ENCODE peak calls at places on chromosomes 5 and 9, in six cellular contexts. B, N, Z, M, J and F are unnamed samples.

GRCh38 chr5:158832096-158832495 is 267.6 kb downstream of the EBF1 start:
- DNase-seq in N (no peak), B (peak; percentile 86), M (no peak), Z (no peak), J (no peak), F (peak; percentile 80)

GRCh38 chr5:14305045-14305444 is 161.9 kb downstream of the TRIO start:
- DNase-seq in Z (no peak), J (no peak), N (no peak), B (peak; percentile 22), M (no peak), F (peak; percentile 92)

GRCh38 chr9:129177443-129177790 is 644 bp downstream of the IER5L start:
- DNase-seq in J (peak; percentile 77), Z (peak; percentile 40), B (no peak), N (no peak), M (no peak), F (peak; percentile 68)

GRCh38 chr5:60724126-60724525 is 24.2 kb upstream of the DEPDC1B start:
- DNase-seq in Z (no peak), N (no peak), B (no peak), J (no peak), M (no peak), F (no peak)

GRCh38 chr9:71795097-71795807 is 26.9 kb upstream of the CEMIP2 start:
- DNase-seq in N (no peak), B (no peak), J (no peak), Z (peak; percentile 63), M (no peak), F (no peak)

GRCh38 chr9:21311888-21312287 is 6.8 kb upstream of the IFNA5 start:
- DNase-seq in Z (no peak), M (no peak), N (no peak), B (no peak), J (no peak), F (no peak)

GRCh38 chr5:39584921-39585320 is 160.1 kb upstream of the DAB2 start:
- DNase-seq in M (no peak), N (no peak), J (no peak), B (no peak), Z (no peak), F (peak; percentile 54)

GRCh38 chr9:81894891-81895290 is 33.3 kb upstream of the SPATA31D4 start:
- DNase-seq in J (no peak), B (no peak), M (no peak), N (no peak), Z (no peak), F (no peak)

GRCh38 chr5:55905251-55905650 is 54.1 kb downstream of the IL31RA start:
- DNase-seq in J (no peak), N (no peak), B (no peak), Z (no peak), M (no peak), F (no peak)

GRCh38 chr5:78245126-78245525 is 49.4 kb downstream of the AP3B1 start:
- DNase-seq in N (peak; percentile 17), M (no peak), J (no peak), B (no peak), Z (no peak), F (no peak)

GRCh38 chr5:28707706-28708105 is 1669.3 kb upstream of the CDH9 start:
- DNase-seq in Z (no peak), M (no peak), J (no peak), B (no peak), N (no peak), F (no peak)

GRCh38 chr5:159874308-159874707 is 42.0 kb upstream of the ADRA1B start:
- DNase-seq in N (no peak), B (peak; percentile 59), Z (no peak), M (no peak), J (no peak), F (peak; percentile 75)

DNA sequence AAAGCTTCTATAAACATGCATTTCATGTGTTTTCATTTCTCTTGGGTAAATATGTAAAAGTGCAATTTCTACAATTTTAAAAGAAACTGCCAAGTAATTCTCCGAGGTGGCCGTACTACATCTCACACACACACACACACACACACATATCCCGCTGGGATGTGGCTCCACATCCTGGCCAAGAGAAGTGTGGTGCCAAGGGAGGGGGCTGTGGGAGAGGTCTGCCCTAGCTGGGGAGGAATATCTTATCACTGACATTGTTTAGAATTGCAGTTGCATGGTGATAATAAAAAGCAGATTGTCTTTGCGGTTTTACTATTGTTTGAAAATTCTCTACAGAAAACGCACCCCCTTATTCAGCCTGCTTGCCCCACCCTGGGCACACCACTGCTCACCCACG is 558.4 kb downstream of the BNC2 start:
- DNase-seq in Z (no peak), N (no peak), J (no peak), M (no peak), B (no peak), F (no peak)
- TF ChIP-seq EZH2phosphoT487 in Z (no peak), N (no peak), J (no peak), M (no peak), B (no peak), F (no peak)

GRCh38 chr9:36788534-36788933 is 215.8 kb downstream of the MELK start:
- DNase-seq in Z (no peak), J (no peak), B (no peak), N (peak; percentile 31), M (peak; percentile 23), F (peak; percentile 6)

GRCh38 chr9:36789886-36790285 is 217.2 kb downstream of the MELK start:
- DNase-seq in N (no peak), Z (no peak), J (no peak), M (no peak), B (peak; percentile 39), F (no peak)

GRCh38 chr9:36787709-36788108 is 215.0 kb downstream of the MELK start:
- DNase-seq in Z (no peak), M (no peak), N (no peak), J (no peak), B (no peak), F (no peak)

GRCh38 chr9:36793277-36793676 is 220.6 kb downstream of the MELK start:
- DNase-seq in J (peak; percentile 24), B (no peak), N (no peak), M (peak; percentile 32), Z (peak; percentile 10), F (no peak)

GRCh38 chr9:36791204-36791948 is 218.7 kb downstream of the MELK start:
- DNase-seq in M (no peak), B (peak; percentile 27), N (peak; percentile 9), J (no peak), Z (no peak), F (peak; percentile 11)
- H3K9ac ChIP-seq in M (no peak overlapping the region), B (no peak overlapping the region), N (no peak overlapping the region), J (no peak overlapping the region), Z (no peak overlapping the region), F (no peak overlapping the region)

GRCh38 chr5:102666164-102666951 is 88.7 kb upstream of the PAM start:
- DNase-seq in N (peak; percentile 40), Z (no peak), B (peak; percentile 35), J (peak; percentile 52), M (no peak), F (peak; percentile 33)

GRCh38 chr5:102668220-102668930 is 86.7 kb upstream of the PAM start:
- DNase-seq in N (no peak), Z (no peak), J (no peak), B (peak; percentile 71), M (no peak), F (no peak)

GRCh38 chr5:102664946-102665345 is 90.2 kb upstream of the PAM start:
- DNase-seq in J (no peak), Z (no peak), M (no peak), B (no peak), N (no peak), F (no peak)

DNA sequence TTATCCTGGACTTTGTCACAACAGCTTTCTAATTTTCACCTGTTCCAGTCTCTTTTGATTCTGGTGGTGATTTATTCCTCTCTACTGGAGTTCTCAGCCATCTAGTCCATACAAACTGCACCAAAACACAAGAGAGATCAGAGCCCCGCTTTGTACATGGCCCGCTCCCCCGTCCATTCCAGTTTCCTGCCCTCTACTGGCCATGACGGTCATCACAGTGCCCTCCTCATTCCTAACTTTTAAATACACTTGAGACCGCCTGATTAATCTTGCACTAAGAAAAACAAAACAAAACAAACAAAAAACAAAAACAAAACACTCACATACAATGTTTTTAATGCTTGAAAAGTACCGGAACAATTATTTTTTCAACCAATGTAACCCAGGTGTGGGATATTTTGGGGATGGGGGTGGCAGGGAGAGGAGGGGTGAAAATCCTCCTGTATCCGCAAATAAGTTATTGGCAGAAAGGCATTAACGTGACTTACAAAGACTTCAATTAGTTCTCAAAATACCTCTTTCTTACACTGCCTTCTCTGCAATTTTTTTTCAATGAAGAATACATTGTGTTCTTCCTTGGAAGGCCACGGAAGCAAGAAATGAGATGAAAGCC is 84.8 kb upstream of the PAM start:
- DNase-seq in N (peak; percentile 60), J (peak; percentile 76), M (peak; percentile 47), B (peak; percentile 76), Z (no peak), F (peak; percentile 59)
- H3K4me2 ChIP-seq in N (peak overlapping the region; percentile 63), J (no peak overlapping the region), M (peak overlapping the region; percentile 68), B (no peak overlapping the region), Z (no peak overlapping the region), F (no peak overlapping the region)

GRCh38 chr9:134939836-134940235 is 22.1 kb upstream of the FCN1 start:
- DNase-seq in M (no peak), N (no peak), J (no peak), Z (no peak), B (no peak), F (no peak)

GRCh38 chr9:134936762-134937555 is 19.2 kb upstream of the FCN1 start:
- DNase-seq in M (no peak), N (no peak), B (no peak), Z (no peak), J (no peak), F (no peak)

GRCh38 chr9:134939080-134939733 is 21.5 kb upstream of the FCN1 start:
- DNase-seq in Z (no peak), B (peak; percentile 5), N (no peak), J (no peak), M (no peak), F (no peak)

GRCh38 chr9:134937566-134938345 is 20.0 kb upstream of the FCN1 start:
- DNase-seq in B (no peak), J (no peak), N (no peak), Z (no peak), M (no peak), F (no peak)

GRCh38 chr9:134938346-134939079 is 20.8 kb upstream of the FCN1 start:
- DNase-seq in J (no peak), Z (no peak), B (no peak), M (no peak), N (no peak), F (no peak)
- TF ChIP-seq EZH2phosphoT487 in J (no peak), Z (no peak), B (no peak), M (no peak), N (no peak), F (no peak)

GRCh38 chr5:123095694-123096120 is 6.7 kb downstream of the PRDM6 start:
- DNase-seq in B (no peak), M (no peak), Z (no peak), J (no peak), N (no peak), F (no peak)

GRCh38 chr5:123099514-123100151 is 10.6 kb downstream of the PRDM6 start:
- DNase-seq in B (no peak), N (peak; percentile 84), M (peak; percentile 12), J (peak; percentile 88), Z (no peak), F (no peak)

GRCh38 chr5:123097483-123097870 is 8.4 kb downstream of the PRDM6 start:
- DNase-seq in N (no peak), B (no peak), Z (no peak), M (no peak), J (no peak), F (no peak)

GRCh38 chr5:123098767-123099513 is 9.9 kb downstream of the PRDM6 start:
- DNase-seq in J (peak; percentile 54), B (no peak), N (peak; percentile 29), M (no peak), Z (no peak), F (no peak)

GRCh38 chr5:123097871-123098735 is 9.1 kb downstream of the PRDM6 start:
- DNase-seq in J (no peak), M (no peak), Z (no peak), N (peak; percentile 48), B (no peak), F (no peak)
- H3K9ac ChIP-seq in J (no peak overlapping the region), M (no peak overlapping the region), Z (no peak overlapping the region), N (no peak overlapping the region), B (no peak overlapping the region), F (no peak overlapping the region)